ENCODE peak calls at places on chromosomes 5 and 9, in nine cellular contexts. E is transverse colon, D is progenitor cell of endocrine pancreas, W is endothelial cell, B is left ventricle myocardium inferior, M is heart right ventricle, V is neural progenitor cell, Q is WERI-Rb-1, I is heart left ventricle. K is an unnamed sample.

GRCh38 chr5:6714221-6715041 is 1.2 kb downstream of the TENT4A start:
- DNase-seq in E (no peak), D (no peak), W (peak; percentile 28), B (peak; percentile 45), M (peak; percentile 23), V (peak; percentile 70), Q (no peak), I (no peak), K (peak; percentile 74)

GRCh38 chr5:163504091-163504931 is 1.1 kb upstream of the MAT2B start:
- DNase-seq in E (peak; percentile 60), D (no peak), W (peak; percentile 14), B (peak; percentile 23), M (peak; percentile 46), V (peak; percentile 55), Q (peak; percentile 10), I (peak; percentile 23), K (no peak)

GRCh38 chr5:132425009-132425937 is 55.8 kb downstream of the SLC22A5 start:
- DNase-seq in E (peak; percentile 54), D (no peak), W (no peak), B (no peak), M (no peak), V (no peak), Q (no peak), I (no peak), K (no peak)

GRCh38 chr5:129459485-129460120 is 495 bp upstream of the ADAMTS19 start:
- DNase-seq in E (peak; percentile 12), D (peak; percentile 46), W (peak; percentile 55), B (peak; percentile 30), M (no peak), V (peak; percentile 66), Q (peak; percentile 40), I (peak; percentile 12), K (peak; percentile 85)

GRCh38 chr9:18260527-18260926 is 213.4 kb upstream of the ADAMTSL1 start:
- DNase-seq in E (no peak), D (no peak), W (no peak), B (no peak), M (no peak), V (no peak), Q (no peak), I (no peak), K (no peak)

GRCh38 chr9:136031741-136032638 is 63.1 kb downstream of the NACC2 start:
- DNase-seq in E (no peak), D (no peak), W (no peak), B (no peak), M (no peak), V (no peak), Q (no peak), I (no peak), K (no peak)

GRCh38 chr5:15007549-15008142 is 136.1 kb upstream of the ANKH start:
- DNase-seq in E (no peak), D (no peak), W (no peak), B (no peak), M (peak; percentile 18), V (no peak), Q (no peak), I (peak; percentile 42), K (no peak)

GRCh38 chr5:34709861-34710673 is 53.9 kb downstream of the RAI14 start:
- DNase-seq in E (no peak), D (no peak), W (no peak), B (no peak), M (no peak), V (no peak), Q (no peak), I (no peak), K (no peak)

GRCh38 chr5:180142008-180142803 is 66.8 kb downstream of the RASGEF1C start:
- DNase-seq in E (no peak), D (no peak), W (peak; percentile 2), B (no peak), M (no peak), V (peak; percentile 48), Q (no peak), I (no peak), K (peak; percentile 63)

GRCh38 chr9:102101723-102102122 is 363.3 kb upstream of the GRIN3A start:
- DNase-seq in E (no peak), D (no peak), W (no peak), B (no peak), M (no peak), V (no peak), Q (no peak), I (no peak), K (no peak)

GRCh38 chr9:97696823-97697601 is at the start of gene XPA:
- DNase-seq in E (peak; percentile 98), D (peak; percentile 98), W (peak; percentile 99), B (peak; percentile 98), M (peak; percentile 97), V (peak; percentile 99), Q (peak; percentile 99), I (peak; percentile 97), K (peak; percentile 99)

GRCh38 chr5:74419468-74419867 is 221.1 kb downstream of the ENC1 start:
- DNase-seq in E (no peak), D (no peak), W (no peak), B (no peak), M (no peak), V (no peak), Q (no peak), I (no peak), K (no peak)

GRCh38 chr9:131754846-131755245 is 15.0 kb upstream of the RAPGEF1 start:
- DNase-seq in E (no peak), D (no peak), W (no peak), B (no peak), M (no peak), V (no peak), Q (no peak), I (no peak), K (no peak)

GRCh38 chr5:147336871-147337270 is 102.0 kb downstream of the STK32A start:
- DNase-seq in E (no peak), D (no peak), W (no peak), B (no peak), M (no peak), V (peak; percentile 17), Q (no peak), I (no peak), K (no peak)

GRCh38 chr5:147341382-147341781 is 106.6 kb downstream of the STK32A start:
- DNase-seq in E (no peak), D (no peak), W (no peak), B (no peak), M (no peak), V (no peak), Q (no peak), I (no peak), K (no peak)

GRCh38 chr5:147344861-147345260 is 110.0 kb downstream of the STK32A start:
- DNase-seq in E (no peak), D (no peak), W (no peak), B (no peak), M (no peak), V (no peak), Q (no peak), I (no peak), K (no peak)

DNA sequence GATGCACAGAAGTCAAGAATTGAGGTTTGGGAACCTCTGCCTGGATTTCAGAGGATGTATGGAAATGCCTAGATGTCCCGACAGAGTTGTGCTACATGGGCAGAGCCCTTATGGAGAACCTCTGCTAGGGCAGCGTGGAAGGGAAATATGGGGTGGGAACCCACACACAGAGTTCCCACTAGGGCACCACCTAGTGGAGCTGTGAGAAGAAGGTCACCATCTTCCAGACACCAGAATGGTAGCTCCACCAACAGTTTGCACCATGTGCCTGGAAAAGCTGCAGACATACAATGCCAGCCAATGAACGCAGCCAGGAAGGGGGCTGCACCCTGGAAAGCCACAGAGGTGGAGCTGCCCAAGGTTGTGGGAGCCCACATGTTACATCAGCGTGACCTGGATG is 104.5 kb downstream of the STK32A start:
- DNase-seq in E (no peak), D (no peak), W (no peak), B (no peak), M (no peak), V (no peak), Q (no peak), I (no peak), K (no peak)
- TF ChIP-seq CTCF in E (no peak), D (no peak), W (no peak), B (no peak), M (no peak), V (no peak), Q (no peak), I (no peak), K (no peak)

GRCh38 chr5:122076023-122076422 is 2.0 kb downstream of the LOX start:
- DNase-seq in E (no peak), D (no peak), W (no peak), B (no peak), M (no peak), V (no peak), Q (no peak), I (no peak), K (no peak)
- TF ChIP-seq CTCF in E (no peak), D (no peak), W (no peak), B (no peak), M (no peak), V (no peak), Q (no peak), I (no peak), K (no peak)

DNA sequence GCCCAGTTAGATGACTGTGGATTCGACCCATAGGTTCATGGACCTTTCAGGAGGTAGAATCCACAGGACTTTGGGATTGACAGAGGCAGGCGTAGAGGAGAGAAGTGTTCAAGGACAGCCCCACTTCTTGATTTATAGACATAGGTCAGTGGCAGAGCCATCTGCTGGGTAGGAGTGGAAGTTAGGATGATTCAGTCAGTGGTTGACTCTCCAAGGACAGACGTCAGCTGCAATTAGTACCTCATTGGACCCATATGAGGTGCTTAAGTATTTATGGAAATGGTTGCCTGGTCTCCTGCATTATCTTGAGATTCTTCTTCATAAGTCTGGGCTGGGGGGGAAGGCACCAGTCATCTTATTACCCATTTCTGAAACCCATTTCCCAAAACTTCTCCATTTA is 70.9 kb downstream of the SH3RF2 start:
- DNase-seq in E (no peak), D (no peak), W (no peak), B (no peak), M (no peak), V (no peak), Q (peak; percentile 23), I (no peak), K (no peak)
- TF ChIP-seq CTCF in E (no peak), D (no peak), W (no peak), B (no peak), M (no peak), V (peak; percentile 24), Q (peak; percentile 14), I (no peak), K (no peak)

GRCh38 chr9:75087279-75087823 is 604 bp downstream of the NMRK1 start:
- DNase-seq in E (peak; percentile 63), D (peak; percentile 18), W (no peak), B (no peak), M (peak; percentile 29), V (peak; percentile 65), Q (peak; percentile 68), I (no peak), K (no peak)
- TF ChIP-seq CTCF in E (peak; percentile 20), D (no peak), W (no peak), B (no peak), M (no peak), V (no peak), Q (no peak), I (no peak), K (no peak)

DNA sequence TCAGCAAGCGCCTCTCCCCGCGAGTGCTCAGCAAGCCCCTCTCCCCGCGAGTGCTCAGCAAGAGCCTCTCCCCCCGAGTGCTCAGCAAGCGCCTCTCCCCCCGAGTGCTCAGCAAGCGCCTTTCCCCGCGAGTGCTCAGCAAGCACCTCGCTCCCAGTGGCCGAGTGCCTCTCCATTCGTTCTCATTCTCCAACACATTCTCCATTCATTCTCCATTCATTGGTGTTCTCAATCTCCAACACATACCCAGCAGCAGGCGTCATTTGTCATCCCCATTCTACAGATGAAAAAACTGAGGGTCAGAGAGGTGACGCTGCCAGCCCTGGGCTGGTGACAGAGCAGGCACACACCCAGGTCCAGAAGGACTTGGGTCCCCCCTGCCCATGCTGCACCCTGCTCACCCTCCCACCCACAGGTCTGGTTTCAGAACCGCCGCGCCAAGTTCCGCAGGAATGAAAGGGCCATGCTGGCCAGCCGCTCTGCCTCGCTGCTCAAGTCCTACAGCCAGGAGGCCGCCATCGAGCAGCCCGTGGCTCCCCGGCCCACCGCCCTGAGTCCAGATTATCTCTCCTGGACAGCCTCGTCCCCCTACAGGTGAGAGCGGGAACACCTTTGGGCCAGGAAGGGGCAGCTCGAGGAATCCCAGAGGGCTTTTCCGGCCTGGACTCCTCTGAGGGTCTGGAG is 32.5 kb downstream of the PTGES start:
- DNase-seq in E (no peak), D (peak; percentile 35), W (peak; percentile 64), B (no peak), M (no peak), V (peak; percentile 66), Q (peak; percentile 73), I (no peak), K (no peak)
- TF ChIP-seq CTCF in E (peak; percentile 11), D (peak; percentile 59), W (peak; percentile 70), B (no peak), M (no peak), V (peak; percentile 55), Q (peak; percentile 71), I (no peak), K (peak; percentile 35)